ENCODE peak calls at places on chromosomes 6 and 20, in ten cellular contexts. One of them, this sample, is unnamed.

GRCh38 chr6:52300489-52300931 is 16.0 kb upstream of the MCM3 start:
- DNase-seq in heart left ventricle: no peak
- DNase-seq in PC-3: no peak
- DNase-seq in stomach: no peak
- DNase-seq in adrenal gland: no peak
- DNase-seq in hepatocyte: no peak
- DNase-seq in fibroblast of mammary gland: no peak
- DNase-seq in PC-9: no peak
- DNase-seq in keratinocyte: no peak
- DNase-seq in body of pancreas: no peak
- DNase-seq in this sample: no peak

GRCh38 chr6:55758156-55758942 is 117.0 kb downstream of the BMP5 start:
- DNase-seq in body of pancreas: no peak
- DNase-seq in adrenal gland: no peak
- DNase-seq in PC-3: peak
- DNase-seq in stomach: no peak
- DNase-seq in heart left ventricle: no peak
- DNase-seq in keratinocyte: peak
- DNase-seq in PC-9: peak
- DNase-seq in fibroblast of mammary gland: peak
- DNase-seq in hepatocyte: peak
- DNase-seq in this sample: peak

GRCh38 chr6:39231386-39231785 is 2.1 kb upstream of the KCNK5 start:
- DNase-seq in heart left ventricle: no peak
- DNase-seq in adrenal gland: no peak
- DNase-seq in PC-3: no peak
- DNase-seq in fibroblast of mammary gland: no peak
- DNase-seq in hepatocyte: no peak
- DNase-seq in keratinocyte: no peak
- DNase-seq in PC-9: no peak
- DNase-seq in body of pancreas: no peak
- DNase-seq in stomach: no peak
- DNase-seq in this sample: no peak

GRCh38 chr20:3194617-3195280 is 9.7 kb downstream of the DDRGK1 start:
- DNase-seq in heart left ventricle: no peak
- DNase-seq in PC-9: no peak
- DNase-seq in PC-3: no peak
- DNase-seq in fibroblast of mammary gland: no peak
- DNase-seq in body of pancreas: no peak
- DNase-seq in hepatocyte: no peak
- DNase-seq in stomach: no peak
- DNase-seq in adrenal gland: no peak
- DNase-seq in keratinocyte: no peak
- DNase-seq in this sample: no peak

GRCh38 chr6:143885116-143885515 is 20.8 kb downstream of the ZC2HC1B start:
- DNase-seq in stomach: no peak
- DNase-seq in PC-9: no peak
- DNase-seq in keratinocyte: no peak
- DNase-seq in body of pancreas: no peak
- DNase-seq in PC-3: no peak
- DNase-seq in hepatocyte: no peak
- DNase-seq in adrenal gland: no peak
- DNase-seq in heart left ventricle: no peak
- DNase-seq in fibroblast of mammary gland: no peak
- DNase-seq in this sample: no peak

GRCh38 chr6:127404133-127404532 is 55.1 kb downstream of the KIAA0408 start:
- DNase-seq in fibroblast of mammary gland: no peak
- DNase-seq in keratinocyte: no peak
- DNase-seq in heart left ventricle: no peak
- DNase-seq in adrenal gland: no peak
- DNase-seq in stomach: no peak
- DNase-seq in hepatocyte: no peak
- DNase-seq in PC-9: no peak
- DNase-seq in PC-3: no peak
- DNase-seq in body of pancreas: no peak
- DNase-seq in this sample: no peak

GRCh38 chr6:75850026-75850385 is 101.0 kb downstream of the MYO6 start:
- DNase-seq in stomach: no peak
- DNase-seq in PC-3: peak
- DNase-seq in fibroblast of mammary gland: no peak
- DNase-seq in keratinocyte: no peak
- DNase-seq in heart left ventricle: no peak
- DNase-seq in PC-9: peak
- DNase-seq in hepatocyte: no peak
- DNase-seq in body of pancreas: no peak
- DNase-seq in adrenal gland: no peak
- DNase-seq in this sample: no peak

GRCh38 chr6:41413250-41413649 is 77.8 kb downstream of the NCR2 start:
- DNase-seq in stomach: no peak
- DNase-seq in fibroblast of mammary gland: no peak
- DNase-seq in keratinocyte: no peak
- DNase-seq in body of pancreas: no peak
- DNase-seq in PC-9: no peak
- DNase-seq in heart left ventricle: no peak
- DNase-seq in adrenal gland: no peak
- DNase-seq in hepatocyte: no peak
- DNase-seq in PC-3: no peak
- DNase-seq in this sample: no peak

GRCh38 chr20:62881662-62882395 is 20.2 kb upstream of the TCFL5 start:
- DNase-seq in keratinocyte: no peak
- DNase-seq in heart left ventricle: no peak
- DNase-seq in PC-3: no peak
- DNase-seq in stomach: no peak
- DNase-seq in adrenal gland: no peak
- DNase-seq in hepatocyte: no peak
- DNase-seq in body of pancreas: no peak
- DNase-seq in PC-9: no peak
- DNase-seq in fibroblast of mammary gland: no peak
- DNase-seq in this sample: no peak

GRCh38 chr20:62879275-62880146 is 17.9 kb upstream of the TCFL5 start:
- DNase-seq in body of pancreas: no peak
- DNase-seq in PC-3: no peak
- DNase-seq in keratinocyte: no peak
- DNase-seq in stomach: no peak
- DNase-seq in PC-9: no peak
- DNase-seq in adrenal gland: no peak
- DNase-seq in hepatocyte: no peak
- DNase-seq in fibroblast of mammary gland: no peak
- DNase-seq in heart left ventricle: no peak
- DNase-seq in this sample: no peak

GRCh38 chr20:62882426-62882825 is 20.8 kb upstream of the TCFL5 start:
- DNase-seq in fibroblast of mammary gland: no peak
- DNase-seq in heart left ventricle: no peak
- DNase-seq in body of pancreas: no peak
- DNase-seq in PC-3: no peak
- DNase-seq in stomach: no peak
- DNase-seq in hepatocyte: no peak
- DNase-seq in adrenal gland: no peak
- DNase-seq in keratinocyte: no peak
- DNase-seq in PC-9: no peak
- DNase-seq in this sample: no peak

GRCh38 chr20:62880147-62880934 is 18.7 kb upstream of the TCFL5 start:
- DNase-seq in fibroblast of mammary gland: no peak
- DNase-seq in stomach: no peak
- DNase-seq in PC-9: no peak
- DNase-seq in adrenal gland: no peak
- DNase-seq in heart left ventricle: no peak
- DNase-seq in keratinocyte: no peak
- DNase-seq in body of pancreas: no peak
- DNase-seq in hepatocyte: no peak
- DNase-seq in PC-3: no peak
- DNase-seq in this sample: no peak

DNA sequence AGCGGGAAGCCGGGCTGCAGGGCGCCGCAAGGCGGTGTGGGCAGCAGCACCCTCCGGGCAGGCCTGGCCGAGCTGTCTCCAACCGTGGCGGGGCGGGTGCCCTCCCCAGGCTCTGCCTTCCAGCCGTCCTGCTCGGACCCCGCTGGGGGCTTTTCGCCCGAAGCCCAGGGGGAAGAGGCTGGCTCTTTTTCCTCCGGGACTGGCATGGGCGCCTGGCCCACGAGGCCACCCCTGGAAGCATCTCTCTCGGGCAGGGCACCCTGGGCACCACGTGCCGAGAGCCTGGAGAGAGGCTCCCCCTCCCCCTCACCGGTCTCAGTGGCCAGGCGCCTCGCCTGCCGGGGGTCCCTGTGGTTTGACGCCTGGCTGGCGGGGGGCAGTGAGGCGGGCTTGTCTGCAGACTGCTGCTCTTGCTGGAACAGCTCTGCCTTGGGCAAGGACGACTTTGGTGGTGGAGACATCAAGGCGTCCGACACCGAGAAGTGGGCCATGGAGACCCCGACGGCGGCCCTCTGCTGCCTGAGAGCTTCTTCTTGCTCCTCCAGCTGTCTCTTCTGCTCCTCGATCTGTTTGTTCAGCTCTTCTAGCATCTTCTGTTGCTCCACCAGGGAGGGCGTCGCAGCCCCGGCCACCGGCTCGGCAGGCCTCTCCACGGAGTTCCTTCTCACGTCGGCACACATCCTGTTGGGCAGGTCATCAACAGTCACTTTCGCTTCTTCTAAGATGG is 19.5 kb upstream of the TCFL5 start:
- DNase-seq in heart left ventricle: no peak
- DNase-seq in PC-9: no peak
- DNase-seq in body of pancreas: no peak
- DNase-seq in keratinocyte: no peak
- DNase-seq in stomach: no peak
- DNase-seq in adrenal gland: no peak
- DNase-seq in PC-3: no peak
- DNase-seq in fibroblast of mammary gland: no peak
- DNase-seq in hepatocyte: no peak
- DNase-seq in this sample: no peak
- TF ChIP-seq CTCF in heart left ventricle: no peak
- TF ChIP-seq CTCF in PC-9: no peak
- TF ChIP-seq CTCF in body of pancreas: no peak
- TF ChIP-seq CTCF in keratinocyte: no peak
- TF ChIP-seq CTCF in stomach: no peak
- TF ChIP-seq CTCF in adrenal gland: no peak
- TF ChIP-seq CTCF in PC-3: no peak
- TF ChIP-seq CTCF in fibroblast of mammary gland: no peak
- TF ChIP-seq CTCF in hepatocyte: no peak
- TF ChIP-seq CTCF in this sample: no peak

DNA sequence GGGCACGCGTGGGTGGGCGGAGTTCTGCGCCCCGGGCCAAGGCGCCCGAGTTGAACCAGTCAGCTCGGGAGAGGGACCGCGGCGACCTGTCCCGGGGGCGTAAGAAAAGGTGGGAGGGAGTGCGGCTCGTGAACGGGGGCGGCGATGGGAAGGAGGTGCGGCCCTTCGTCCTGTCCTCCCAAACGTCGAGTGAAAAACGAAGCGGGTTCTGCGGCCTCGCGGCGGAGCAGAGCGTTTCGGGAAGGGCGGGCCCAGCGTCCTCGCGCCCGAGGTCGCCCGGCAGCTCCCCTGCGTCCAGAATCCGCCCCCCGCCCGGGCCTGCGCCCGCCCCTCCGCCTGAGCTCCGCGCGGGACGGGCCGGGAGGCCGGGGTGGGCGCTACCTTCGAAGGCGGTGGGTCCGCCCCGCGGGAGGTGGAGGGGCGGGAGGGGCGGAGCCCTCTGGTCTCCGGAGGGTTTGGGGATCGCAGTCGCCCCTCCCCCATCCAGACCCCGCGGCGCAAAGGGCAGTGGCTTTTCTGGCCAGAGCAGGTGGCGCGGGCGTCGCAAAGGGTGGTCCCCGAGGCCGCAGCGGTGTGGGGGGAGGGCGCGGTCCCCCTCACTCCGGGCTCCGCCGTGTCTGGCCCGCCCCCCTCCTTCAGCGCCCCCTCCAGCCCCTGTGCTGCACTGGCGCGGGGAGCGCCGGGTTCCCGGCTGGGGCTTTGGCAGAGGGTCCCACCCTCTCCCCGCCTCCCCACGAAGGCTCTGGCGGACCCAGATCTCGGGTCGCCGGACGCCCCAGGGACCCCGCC is 838 bp downstream of the STMN3 start:
- DNase-seq in stomach: no peak
- DNase-seq in PC-9: no peak
- DNase-seq in adrenal gland: peak
- DNase-seq in PC-3: no peak
- DNase-seq in body of pancreas: no peak
- DNase-seq in fibroblast of mammary gland: no peak
- DNase-seq in heart left ventricle: peak
- DNase-seq in keratinocyte: no peak
- DNase-seq in hepatocyte: peak
- DNase-seq in this sample: no peak
- H3K4me3 ChIP-seq in stomach: peak
- H3K4me3 ChIP-seq in PC-9: peak
- H3K4me3 ChIP-seq in adrenal gland: peak
- H3K4me3 ChIP-seq in PC-3: peak
- H3K4me3 ChIP-seq in body of pancreas: peak
- H3K4me3 ChIP-seq in fibroblast of mammary gland: peak
- H3K4me3 ChIP-seq in heart left ventricle: peak
- H3K4me3 ChIP-seq in keratinocyte: peak
- H3K4me3 ChIP-seq in hepatocyte: peak
- H3K4me3 ChIP-seq in this sample: peak

DNA sequence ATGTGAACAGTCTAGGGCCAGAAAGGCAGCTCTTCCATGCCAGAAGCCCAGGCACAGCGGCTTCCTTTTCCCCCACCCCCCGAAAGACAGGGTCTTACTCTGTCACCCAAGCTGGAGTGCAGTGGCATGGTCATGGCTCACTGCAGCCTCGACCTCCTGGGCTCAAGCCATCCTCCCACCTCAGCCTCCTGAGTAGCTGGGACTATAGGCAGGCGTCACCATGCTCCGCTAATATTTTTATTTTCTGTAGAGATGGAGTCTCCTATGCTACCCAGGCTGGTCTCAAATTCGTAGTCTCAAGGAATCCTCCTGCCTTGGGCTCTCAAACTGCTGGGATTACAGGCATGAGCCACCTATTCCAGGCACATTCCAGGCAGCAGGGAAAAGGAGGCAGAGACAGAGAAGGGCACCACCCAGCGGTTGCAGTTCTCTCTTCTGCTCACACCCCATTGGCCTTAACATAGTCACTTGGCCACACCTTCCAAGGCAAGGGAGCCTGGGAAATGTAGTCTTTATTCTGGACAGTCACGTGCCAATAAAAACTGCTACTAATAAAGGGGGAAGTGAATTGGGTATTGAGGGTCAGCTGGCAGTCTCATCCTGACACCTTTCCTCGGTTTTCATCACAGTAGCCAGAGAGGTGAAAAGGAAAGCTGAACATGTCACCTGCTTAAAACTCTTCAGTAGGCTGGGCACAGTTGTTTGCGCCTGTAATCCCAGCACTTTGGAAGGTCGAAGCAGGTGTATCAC is 205.9 kb downstream of the ZMYND8 start:
- DNase-seq in fibroblast of mammary gland: peak
- DNase-seq in PC-9: peak
- DNase-seq in adrenal gland: peak
- DNase-seq in keratinocyte: no peak
- DNase-seq in body of pancreas: peak
- DNase-seq in heart left ventricle: no peak
- DNase-seq in hepatocyte: peak
- DNase-seq in stomach: peak
- DNase-seq in PC-3: peak
- DNase-seq in this sample: no peak
- TF ChIP-seq CTCF in fibroblast of mammary gland: peak
- TF ChIP-seq CTCF in PC-9: peak
- TF ChIP-seq CTCF in adrenal gland: peak
- TF ChIP-seq CTCF in keratinocyte: peak
- TF ChIP-seq CTCF in body of pancreas: no peak
- TF ChIP-seq CTCF in heart left ventricle: peak
- TF ChIP-seq CTCF in hepatocyte: peak
- TF ChIP-seq CTCF in stomach: peak
- TF ChIP-seq CTCF in PC-3: peak
- TF ChIP-seq CTCF in this sample: peak

GRCh38 chr6:44493593-44493992 is 106.1 kb downstream of the CDC5L start:
- DNase-seq in adrenal gland: no peak
- DNase-seq in heart left ventricle: no peak
- DNase-seq in PC-9: no peak
- DNase-seq in fibroblast of mammary gland: no peak
- DNase-seq in hepatocyte: no peak
- DNase-seq in PC-3: peak
- DNase-seq in body of pancreas: no peak
- DNase-seq in stomach: no peak
- DNase-seq in keratinocyte: no peak
- DNase-seq in this sample: no peak
- H3K4me3 ChIP-seq in adrenal gland: no peak
- H3K4me3 ChIP-seq in heart left ventricle: no peak
- H3K4me3 ChIP-seq in PC-9: no peak
- H3K4me3 ChIP-seq in fibroblast of mammary gland: no peak
- H3K4me3 ChIP-seq in hepatocyte: no peak
- H3K4me3 ChIP-seq in PC-3: no peak
- H3K4me3 ChIP-seq in body of pancreas: no peak
- H3K4me3 ChIP-seq in stomach: no peak
- H3K4me3 ChIP-seq in keratinocyte: no peak
- H3K4me3 ChIP-seq in this sample: no peak

This sample was measured in AG04449.